ENCODE peak calls at places on chromosomes 3 and 15, in seven cellular contexts. One of them, this sample, is unnamed.
A peak's percentile ranks its signal among the peaks of the same experiment; 100 is the strongest.

GRCh38 chr15:79132770-79133169 is 42.2 kb upstream of the RASGRF1 start:
- DNase-seq in fibroblast of mammary gland: peak; percentile 1
- DNase-seq in nephron progenitor cell: no peak
- DNase-seq in BJ: no peak
- DNase-seq in fibroblast of villous mesenchyme: no peak
- DNase-seq in fibroblast of lung: no peak
- DNase-seq in CD4-positive, alpha-beta T cell: no peak
- DNase-seq in this sample: no peak

GRCh38 chr3:120681018-120681417 is 1.0 kb downstream of the HGD start:
- DNase-seq in fibroblast of mammary gland: no peak
- DNase-seq in nephron progenitor cell: no peak
- DNase-seq in BJ: no peak
- DNase-seq in fibroblast of villous mesenchyme: no peak
- DNase-seq in fibroblast of lung: no peak
- DNase-seq in CD4-positive, alpha-beta T cell: no peak
- DNase-seq in this sample: no peak

GRCh38 chr3:85903434-85903833 is 944.6 kb downstream of the CADM2 start:
- DNase-seq in fibroblast of mammary gland: no peak
- DNase-seq in nephron progenitor cell: no peak
- DNase-seq in BJ: no peak
- DNase-seq in fibroblast of villous mesenchyme: no peak
- DNase-seq in fibroblast of lung: no peak
- DNase-seq in CD4-positive, alpha-beta T cell: no peak
- DNase-seq in this sample: no peak

GRCh38 chr15:95432878-95433405 is 897.6 kb upstream of the NR2F2 start:
- DNase-seq in fibroblast of mammary gland: no peak
- DNase-seq in nephron progenitor cell: no peak
- DNase-seq in BJ: no peak
- DNase-seq in fibroblast of villous mesenchyme: no peak
- DNase-seq in fibroblast of lung: no peak
- DNase-seq in CD4-positive, alpha-beta T cell: no peak
- DNase-seq in this sample: no peak

GRCh38 chr3:22450785-22451400 is 699.9 kb upstream of the ZNF385D start:
- DNase-seq in fibroblast of mammary gland: peak; percentile 61
- DNase-seq in nephron progenitor cell: no peak
- DNase-seq in BJ: no peak
- DNase-seq in fibroblast of villous mesenchyme: peak; percentile 7
- DNase-seq in fibroblast of lung: peak; percentile 50
- DNase-seq in CD4-positive, alpha-beta T cell: no peak
- DNase-seq in this sample: no peak

GRCh38 chr15:91779960-91780359 is 73.5 kb upstream of the SLCO3A1 start:
- DNase-seq in fibroblast of mammary gland: no peak
- DNase-seq in nephron progenitor cell: no peak
- DNase-seq in BJ: no peak
- DNase-seq in fibroblast of villous mesenchyme: no peak
- DNase-seq in fibroblast of lung: no peak
- DNase-seq in CD4-positive, alpha-beta T cell: no peak
- DNase-seq in this sample: no peak

GRCh38 chr3:137761563-137762503 is 2.3 kb upstream of the SOX14 start:
- DNase-seq in fibroblast of mammary gland: no peak
- DNase-seq in nephron progenitor cell: peak; percentile 27
- DNase-seq in BJ: no peak
- DNase-seq in fibroblast of villous mesenchyme: no peak
- DNase-seq in fibroblast of lung: no peak
- DNase-seq in CD4-positive, alpha-beta T cell: no peak
- DNase-seq in this sample: no peak

GRCh38 chr15:67080118-67080899 is 14.9 kb downstream of the SMAD3 start:
- DNase-seq in fibroblast of mammary gland: peak; percentile 86
- DNase-seq in nephron progenitor cell: no peak
- DNase-seq in BJ: peak; percentile 81
- DNase-seq in fibroblast of villous mesenchyme: peak; percentile 95
- DNase-seq in fibroblast of lung: peak; percentile 96
- DNase-seq in CD4-positive, alpha-beta T cell: no peak
- DNase-seq in this sample: no peak

GRCh38 chr3:170487091-170487490 is 68.4 kb downstream of the CLDN11 start:
- DNase-seq in fibroblast of mammary gland: no peak
- DNase-seq in nephron progenitor cell: no peak
- DNase-seq in BJ: no peak
- DNase-seq in fibroblast of villous mesenchyme: no peak
- DNase-seq in fibroblast of lung: no peak
- DNase-seq in CD4-positive, alpha-beta T cell: no peak
- DNase-seq in this sample: no peak

GRCh38 chr15:44137750-44138149 is 57.3 kb downstream of the FRMD5 start:
- DNase-seq in fibroblast of mammary gland: peak; percentile 16
- DNase-seq in nephron progenitor cell: no peak
- DNase-seq in BJ: peak; percentile 7
- DNase-seq in fibroblast of villous mesenchyme: no peak
- DNase-seq in fibroblast of lung: peak; percentile 52
- DNase-seq in CD4-positive, alpha-beta T cell: no peak
- DNase-seq in this sample: no peak

GRCh38 chr3:17686613-17687012 is 55.8 kb downstream of the TBC1D5 start:
- DNase-seq in fibroblast of mammary gland: peak; percentile 21
- DNase-seq in nephron progenitor cell: no peak
- DNase-seq in BJ: no peak
- DNase-seq in fibroblast of villous mesenchyme: no peak
- DNase-seq in fibroblast of lung: no peak
- DNase-seq in CD4-positive, alpha-beta T cell: no peak
- DNase-seq in this sample: no peak

GRCh38 chr3:98240133-98240532 is 23.9 kb upstream of the OR5H6 start:
- DNase-seq in fibroblast of mammary gland: no peak
- DNase-seq in nephron progenitor cell: no peak
- DNase-seq in BJ: no peak
- DNase-seq in fibroblast of villous mesenchyme: no peak
- DNase-seq in fibroblast of lung: no peak
- DNase-seq in CD4-positive, alpha-beta T cell: no peak
- DNase-seq in this sample: no peak

GRCh38 chr15:62110000-62110851 is 43.4 kb downstream of the C2CD4A start:
- DNase-seq in fibroblast of mammary gland: peak; percentile 82
- DNase-seq in nephron progenitor cell: no peak
- DNase-seq in BJ: no peak
- DNase-seq in fibroblast of villous mesenchyme: peak; percentile 33
- DNase-seq in fibroblast of lung: peak; percentile 77
- DNase-seq in CD4-positive, alpha-beta T cell: no peak
- DNase-seq in this sample: no peak

GRCh38 chr3:88657459-88657858 is 450.0 kb upstream of the EPHA3 start:
- DNase-seq in fibroblast of mammary gland: no peak
- DNase-seq in nephron progenitor cell: no peak
- DNase-seq in BJ: no peak
- DNase-seq in fibroblast of villous mesenchyme: no peak
- DNase-seq in fibroblast of lung: no peak
- DNase-seq in CD4-positive, alpha-beta T cell: no peak
- DNase-seq in this sample: no peak

GRCh38 chr3:100335137-100335833 is 728 bp downstream of the NIT2 start:
- DNase-seq in fibroblast of mammary gland: peak; percentile 30
- DNase-seq in nephron progenitor cell: peak; percentile 4
- DNase-seq in BJ: no peak
- DNase-seq in fibroblast of villous mesenchyme: peak; percentile 10
- DNase-seq in fibroblast of lung: no peak
- DNase-seq in CD4-positive, alpha-beta T cell: no peak
- DNase-seq in this sample: peak; percentile 16

GRCh38 chr3:78978037-78978436 is 789.8 kb downstream of the ROBO1 start:
- DNase-seq in fibroblast of mammary gland: peak; percentile 59
- DNase-seq in nephron progenitor cell: no peak
- DNase-seq in BJ: no peak
- DNase-seq in fibroblast of villous mesenchyme: peak; percentile 7
- DNase-seq in fibroblast of lung: no peak
- DNase-seq in CD4-positive, alpha-beta T cell: no peak
- DNase-seq in this sample: no peak

GRCh38 chr15:27412413-27412812 is 441.4 kb downstream of the GABRG3 start:
- DNase-seq in fibroblast of mammary gland: no peak
- DNase-seq in nephron progenitor cell: no peak
- DNase-seq in BJ: no peak
- DNase-seq in fibroblast of villous mesenchyme: no peak
- DNase-seq in fibroblast of lung: no peak
- DNase-seq in CD4-positive, alpha-beta T cell: no peak
- DNase-seq in this sample: no peak

GRCh38 chr3:46695177-46695961 is 1.9 kb upstream of the ALS2CL start:
- DNase-seq in fibroblast of mammary gland: peak; percentile 25
- DNase-seq in nephron progenitor cell: peak; percentile 30
- DNase-seq in BJ: no peak
- DNase-seq in fibroblast of villous mesenchyme: no peak
- DNase-seq in fibroblast of lung: no peak
- DNase-seq in CD4-positive, alpha-beta T cell: peak; percentile 36
- DNase-seq in this sample: no peak

GRCh38 chr15:97482521-97482920 is 478.0 kb upstream of the ARRDC4 start:
- DNase-seq in fibroblast of mammary gland: no peak
- DNase-seq in nephron progenitor cell: peak; percentile 31
- DNase-seq in BJ: no peak
- DNase-seq in fibroblast of villous mesenchyme: no peak
- DNase-seq in fibroblast of lung: no peak
- DNase-seq in CD4-positive, alpha-beta T cell: no peak
- DNase-seq in this sample: no peak

GRCh38 chr3:119733812-119734211 is 31.0 kb downstream of the CFAP91 start:
- DNase-seq in fibroblast of mammary gland: no peak
- DNase-seq in nephron progenitor cell: no peak
- DNase-seq in BJ: no peak
- DNase-seq in fibroblast of villous mesenchyme: no peak
- DNase-seq in fibroblast of lung: no peak
- DNase-seq in CD4-positive, alpha-beta T cell: no peak
- DNase-seq in this sample: no peak

GRCh38 chr15:84734794-84735479 is 13.5 kb upstream of the ZNF592 start:
- DNase-seq in fibroblast of mammary gland: no peak
- DNase-seq in nephron progenitor cell: peak; percentile 40
- DNase-seq in BJ: no peak
- DNase-seq in fibroblast of villous mesenchyme: peak; percentile 68
- DNase-seq in fibroblast of lung: peak; percentile 83
- DNase-seq in CD4-positive, alpha-beta T cell: peak; percentile 40
- DNase-seq in this sample: peak; percentile 40

GRCh38 chr3:171269557-171269956 is 190.6 kb downstream of the TNIK start:
- DNase-seq in fibroblast of mammary gland: no peak
- DNase-seq in nephron progenitor cell: no peak
- DNase-seq in BJ: no peak
- DNase-seq in fibroblast of villous mesenchyme: no peak
- DNase-seq in fibroblast of lung: no peak
- DNase-seq in CD4-positive, alpha-beta T cell: no peak
- DNase-seq in this sample: no peak

GRCh38 chr15:36612063-36612788 is 32.8 kb downstream of the CDIN1 start:
- DNase-seq in fibroblast of mammary gland: peak; percentile 91
- DNase-seq in nephron progenitor cell: no peak
- DNase-seq in BJ: peak; percentile 75
- DNase-seq in fibroblast of villous mesenchyme: peak; percentile 91
- DNase-seq in fibroblast of lung: peak; percentile 94
- DNase-seq in CD4-positive, alpha-beta T cell: no peak
- DNase-seq in this sample: no peak

GRCh38 chr3:122745365-122746021 is 48.1 kb downstream of the HSPBAP1 start:
- DNase-seq in fibroblast of mammary gland: peak; percentile 75
- DNase-seq in nephron progenitor cell: no peak
- DNase-seq in BJ: peak; percentile 15
- DNase-seq in fibroblast of villous mesenchyme: peak; percentile 81
- DNase-seq in fibroblast of lung: peak; percentile 40
- DNase-seq in CD4-positive, alpha-beta T cell: no peak
- DNase-seq in this sample: no peak

GRCh38 chr15:66802087-66803001 is 100.3 kb downstream of the SMAD6 start:
- DNase-seq in fibroblast of mammary gland: peak; percentile 46
- DNase-seq in nephron progenitor cell: no peak
- DNase-seq in BJ: peak; percentile 57
- DNase-seq in fibroblast of villous mesenchyme: peak; percentile 54
- DNase-seq in fibroblast of lung: peak; percentile 76
- DNase-seq in CD4-positive, alpha-beta T cell: no peak
- DNase-seq in this sample: no peak

GRCh38 chr3:113912551-113913246 is 35.1 kb upstream of the ZDHHC23 start:
- DNase-seq in fibroblast of mammary gland: peak; percentile 70
- DNase-seq in nephron progenitor cell: no peak
- DNase-seq in BJ: no peak
- DNase-seq in fibroblast of villous mesenchyme: peak; percentile 75
- DNase-seq in fibroblast of lung: peak; percentile 69
- DNase-seq in CD4-positive, alpha-beta T cell: no peak
- DNase-seq in this sample: no peak

GRCh38 chr15:74873756-74874424 is 725 bp upstream of the SCAMP2 start:
- DNase-seq in fibroblast of mammary gland: peak; percentile 30
- DNase-seq in nephron progenitor cell: peak; percentile 29
- DNase-seq in BJ: no peak
- DNase-seq in fibroblast of villous mesenchyme: no peak
- DNase-seq in fibroblast of lung: no peak
- DNase-seq in CD4-positive, alpha-beta T cell: no peak
- DNase-seq in this sample: no peak

GRCh38 chr3:71978150-71978721 is 193.3 kb upstream of the PROK2 start:
- DNase-seq in fibroblast of mammary gland: no peak
- DNase-seq in nephron progenitor cell: no peak
- DNase-seq in BJ: no peak
- DNase-seq in fibroblast of villous mesenchyme: no peak
- DNase-seq in fibroblast of lung: no peak
- DNase-seq in CD4-positive, alpha-beta T cell: no peak
- DNase-seq in this sample: no peak

GRCh38 chr15:85620321-85621044 is 174.2 kb downstream of the KLHL25 start:
- DNase-seq in fibroblast of mammary gland: peak; percentile 93
- DNase-seq in nephron progenitor cell: no peak
- DNase-seq in BJ: peak; percentile 83
- DNase-seq in fibroblast of villous mesenchyme: peak; percentile 81
- DNase-seq in fibroblast of lung: peak; percentile 83
- DNase-seq in CD4-positive, alpha-beta T cell: no peak
- DNase-seq in this sample: no peak

GRCh38 chr3:33577588-33577987 is 137.4 kb upstream of the UBP1 start:
- DNase-seq in fibroblast of mammary gland: no peak
- DNase-seq in nephron progenitor cell: no peak
- DNase-seq in BJ: no peak
- DNase-seq in fibroblast of villous mesenchyme: no peak
- DNase-seq in fibroblast of lung: no peak
- DNase-seq in CD4-positive, alpha-beta T cell: no peak
- DNase-seq in this sample: no peak

GRCh38 chr3:32177702-32178198 is 60.7 kb upstream of the CMTM8 start:
- DNase-seq in fibroblast of mammary gland: peak; percentile 92
- DNase-seq in nephron progenitor cell: peak; percentile 61
- DNase-seq in BJ: no peak
- DNase-seq in fibroblast of villous mesenchyme: peak; percentile 69
- DNase-seq in fibroblast of lung: peak; percentile 72
- DNase-seq in CD4-positive, alpha-beta T cell: peak; percentile 33
- DNase-seq in this sample: no peak
- TF ChIP-seq CTCF in fibroblast of mammary gland: peak; percentile 100
- TF ChIP-seq CTCF in nephron progenitor cell: peak; percentile 81
- TF ChIP-seq CTCF in BJ: peak; percentile 76
- TF ChIP-seq CTCF in fibroblast of villous mesenchyme: peak; percentile 94
- TF ChIP-seq CTCF in fibroblast of lung: peak; percentile 98
- TF ChIP-seq CTCF in CD4-positive, alpha-beta T cell: peak; percentile 33
- TF ChIP-seq CTCF in this sample: no peak

GRCh38 chr15:93088200-93088980 is 621 bp downstream of the RGMA start:
- DNase-seq in fibroblast of mammary gland: no peak
- DNase-seq in nephron progenitor cell: peak; percentile 56
- DNase-seq in BJ: no peak
- DNase-seq in fibroblast of villous mesenchyme: no peak
- DNase-seq in fibroblast of lung: peak; percentile 18
- DNase-seq in CD4-positive, alpha-beta T cell: no peak
- DNase-seq in this sample: no peak
- TF ChIP-seq CTCF in fibroblast of mammary gland: no peak
- TF ChIP-seq CTCF in nephron progenitor cell: no peak
- TF ChIP-seq CTCF in BJ: no peak
- TF ChIP-seq CTCF in fibroblast of villous mesenchyme: no peak
- TF ChIP-seq CTCF in fibroblast of lung: no peak
- TF ChIP-seq CTCF in CD4-positive, alpha-beta T cell: no peak
- TF ChIP-seq CTCF in this sample: peak; percentile 41

GRCh38 chr3:9786209-9786739 is 6.0 kb downstream of the TADA3 start:
- DNase-seq in fibroblast of mammary gland: no peak
- DNase-seq in nephron progenitor cell: no peak
- DNase-seq in BJ: no peak
- DNase-seq in fibroblast of villous mesenchyme: no peak
- DNase-seq in fibroblast of lung: no peak
- DNase-seq in CD4-positive, alpha-beta T cell: no peak
- DNase-seq in this sample: no peak
- TF ChIP-seq CTCF in fibroblast of mammary gland: no peak
- TF ChIP-seq CTCF in nephron progenitor cell: no peak
- TF ChIP-seq CTCF in BJ: no peak
- TF ChIP-seq CTCF in fibroblast of villous mesenchyme: no peak
- TF ChIP-seq CTCF in fibroblast of lung: no peak
- TF ChIP-seq CTCF in CD4-positive, alpha-beta T cell: no peak
- TF ChIP-seq CTCF in this sample: no peak

GRCh38 chr3:58237238-58237939 is at the start of gene ABHD6:
- DNase-seq in fibroblast of mammary gland: peak; percentile 44
- DNase-seq in nephron progenitor cell: peak; percentile 90
- DNase-seq in BJ: no peak
- DNase-seq in fibroblast of villous mesenchyme: peak; percentile 69
- DNase-seq in fibroblast of lung: peak; percentile 72
- DNase-seq in CD4-positive, alpha-beta T cell: peak; percentile 86
- DNase-seq in this sample: peak; percentile 87
- TF ChIP-seq CTCF in fibroblast of mammary gland: no peak
- TF ChIP-seq CTCF in nephron progenitor cell: no peak
- TF ChIP-seq CTCF in BJ: no peak
- TF ChIP-seq CTCF in fibroblast of villous mesenchyme: no peak
- TF ChIP-seq CTCF in fibroblast of lung: no peak
- TF ChIP-seq CTCF in CD4-positive, alpha-beta T cell: peak; percentile 16
- TF ChIP-seq CTCF in this sample: peak; percentile 19

This sample was measured in natural killer cell.